ENCODE peak calls at places on chromosome 15, in four cellular contexts. L is mucosa of gallbladder, I is A549, B is nephron progenitor cell. W is an unnamed sample.

GRCh38 chr15:90595760-90596155 is 66.0 kb downstream of the CRTC3 start:
- DNase-seq in L (no peak), I (no peak), B (no peak), W (no peak)

GRCh38 chr15:94701281-94701985 is 470.1 kb downstream of the MCTP2 start:
- DNase-seq in L (no peak), I (no peak), B (no peak), W (no peak)

GRCh38 chr15:85707519-85708338 is 87.0 kb downstream of the KLHL25 start:
- DNase-seq in L (peak), I (peak), B (no peak), W (no peak)

GRCh38 chr15:99129644-99130043 is 24.8 kb downstream of the SYNM start:
- DNase-seq in L (no peak), I (no peak), B (no peak), W (no peak)

GRCh38 chr15:35549567-35549966 is 3.6 kb upstream of the DPH6 start:
- DNase-seq in L (no peak), I (no peak), B (no peak), W (no peak)

GRCh38 chr15:84151205-84151931 is 84.2 kb upstream of the GOLGA6L4 start:
- DNase-seq in L (no peak), I (no peak), B (peak), W (no peak)

GRCh38 chr15:89199734-89200133 is 21.6 kb downstream of the RLBP1 start:
- DNase-seq in L (no peak), I (no peak), B (peak), W (no peak)

GRCh38 chr15:84749111-84749991 is 959 bp downstream of the ZNF592 start:
- DNase-seq in L (peak), I (peak), B (peak), W (peak)

GRCh38 chr15:67025719-67026118 is 39.7 kb upstream of the SMAD3 start:
- DNase-seq in L (peak), I (peak), B (no peak), W (no peak)

GRCh38 chr15:83285979-83286553 is 1.6 kb upstream of the BNC1 start:
- DNase-seq in L (no peak), I (peak), B (no peak), W (no peak)

GRCh38 chr15:61906961-61907752 is 153.1 kb downstream of the VPS13C start:
- DNase-seq in L (peak), I (no peak), B (no peak), W (no peak)

GRCh38 chr15:21260966-21261395 is 179.3 kb downstream of the POTEB3 start:
- DNase-seq in L (no peak), I (peak), B (no peak), W (no peak)

GRCh38 chr15:90882781-90883525 is 1.4 kb upstream of the FES start:
- DNase-seq in L (no peak), I (no peak), B (no peak), W (no peak)

GRCh38 chr15:40477703-40478269 is 7.0 kb downstream of the CHST14 start:
- DNase-seq in L (no peak), I (no peak), B (peak), W (no peak)

GRCh38 chr15:69210574-69210973 is 50.1 kb downstream of the GLCE start:
- DNase-seq in L (no peak), I (no peak), B (no peak), W (no peak)

GRCh38 chr15:99155961-99156443 is 51.1 kb downstream of the SYNM start:
- DNase-seq in L (peak), I (no peak), B (no peak), W (no peak)

GRCh38 chr15:66711260-66711659 is 9.2 kb downstream of the SMAD6 start:
- DNase-seq in L (no peak), I (no peak), B (no peak), W (no peak)

GRCh38 chr15:29570121-29570930 is 251.9 kb downstream of the TJP1 start:
- DNase-seq in L (no peak), I (peak), B (peak), W (no peak)

W was measured in lung.